ENCODE peak calls at places on chromosomes 5 and 9, in seven cellular contexts. L is HCT116, F is choroid plexus epithelial cell, Q is iPS DF 6.9, D is fibroblast of lung, I is HAP-1, O is cardiac muscle cell. G is an unnamed sample.

GRCh38 chr5:135437796-135438560 is 9.2 kb downstream of the DCANP1 start:
- DNase-seq in L (peak), F (peak), Q (no peak), D (peak), I (no peak), O (peak), G (peak)

GRCh38 chr5:119032653-119033052 is 38.2 kb upstream of the DMXL1 start:
- DNase-seq in L (no peak), F (no peak), Q (no peak), D (no peak), I (no peak), O (no peak), G (no peak)

GRCh38 chr5:56908942-56909293 is 478 bp upstream of the SETD9 start:
- DNase-seq in L (peak), F (no peak), Q (no peak), D (no peak), I (no peak), O (no peak), G (no peak)

GRCh38 chr9:14212116-14212515 is 101.8 kb downstream of the NFIB start:
- DNase-seq in L (no peak), F (peak), Q (no peak), D (peak), I (no peak), O (peak), G (no peak)

GRCh38 chr9:33458444-33458843 is 11.1 kb upstream of the AQP3 start:
- DNase-seq in L (peak), F (no peak), Q (no peak), D (peak), I (no peak), O (no peak), G (no peak)

GRCh38 chr9:14218253-14218652 is 95.7 kb downstream of the NFIB start:
- DNase-seq in L (no peak), F (no peak), Q (no peak), D (no peak), I (no peak), O (no peak), G (no peak)

GRCh38 chr5:64831996-64832395 is 63.3 kb downstream of the CWC27 start:
- DNase-seq in L (no peak), F (no peak), Q (no peak), D (no peak), I (no peak), O (no peak), G (no peak)

GRCh38 chr5:122434547-122434946 is 122.5 kb downstream of the SNCAIP start:
- DNase-seq in L (no peak), F (no peak), Q (no peak), D (no peak), I (no peak), O (no peak), G (no peak)

GRCh38 chr9:129979346-129979745 is 63.6 kb downstream of the FNBP1 start:
- DNase-seq in L (no peak), F (no peak), Q (no peak), D (no peak), I (no peak), O (peak), G (no peak)

GRCh38 chr5:2176581-2176980 is 293.9 kb upstream of the IRX4 start:
- DNase-seq in L (no peak), F (no peak), Q (no peak), D (no peak), I (no peak), O (no peak), G (no peak)

GRCh38 chr5:122902263-122902662 is 56.9 kb downstream of the SNX24 start:
- DNase-seq in L (no peak), F (no peak), Q (no peak), D (no peak), I (no peak), O (no peak), G (no peak)

GRCh38 chr5:177131711-177132503 is 1.7 kb upstream of the NSD1 start:
- DNase-seq in L (no peak), F (no peak), Q (no peak), D (no peak), I (peak), O (peak), G (no peak)

GRCh38 chr5:66617991-66618768 is 22.0 kb downstream of the MAST4 start:
- DNase-seq in L (no peak), F (no peak), Q (no peak), D (no peak), I (no peak), O (no peak), G (no peak)

GRCh38 chr9:133304158-133304470 is 29.1 kb upstream of the ABO start:
- DNase-seq in L (no peak), F (no peak), Q (no peak), D (no peak), I (no peak), O (no peak), G (no peak)

GRCh38 chr9:91676042-91676441 is 252.4 kb upstream of the NFIL3 start:
- DNase-seq in L (peak), F (no peak), Q (no peak), D (peak), I (peak), O (peak), G (no peak)

GRCh38 chr5:90949469-90950358 is 391.1 kb downstream of the ADGRV1 start:
- DNase-seq in L (no peak), F (no peak), Q (no peak), D (peak), I (no peak), O (no peak), G (no peak)

GRCh38 chr5:40507095-40507494 is 172.6 kb upstream of the PTGER4 start:
- DNase-seq in L (no peak), F (peak), Q (no peak), D (no peak), I (no peak), O (peak), G (no peak)

GRCh38 chr5:107672212-107673105 is 1.7 kb upstream of the EFNA5 start:
- DNase-seq in L (peak), F (peak), Q (peak), D (peak), I (peak), O (peak), G (peak)

GRCh38 chr5:173717959-173718358 is 101.5 kb upstream of the BOD1 start:
- DNase-seq in L (no peak), F (no peak), Q (no peak), D (no peak), I (no peak), O (no peak), G (no peak)

GRCh38 chr5:34717426-34718327 is 61.5 kb downstream of the RAI14 start:
- DNase-seq in L (no peak), F (peak), Q (peak), D (peak), I (no peak), O (peak), G (peak)

GRCh38 chr5:95956900-95957293 is 4.8 kb downstream of the ELL2 start:
- DNase-seq in L (no peak), F (no peak), Q (no peak), D (no peak), I (no peak), O (no peak), G (no peak)
- H3K4me3 ChIP-seq in L (no peak), F (no peak), Q (no peak), D (peak), I (no peak), O (no peak), G (no peak)

GRCh38 chr9:83971485-83971884 is 8.5 kb downstream of the HNRNPK start:
- DNase-seq in L (no peak), F (no peak), Q (no peak), D (no peak), I (no peak), O (no peak), G (no peak)
- H3K4me3 ChIP-seq in L (no peak), F (no peak), Q (no peak), D (no peak), I (no peak), O (no peak), G (no peak)

GRCh38 chr5:68289576-68289975 is 74.0 kb downstream of the PIK3R1 start:
- DNase-seq in L (no peak), F (no peak), Q (no peak), D (no peak), I (no peak), O (no peak), G (no peak)

GRCh38 chr5:68292316-68292715 is 76.8 kb downstream of the PIK3R1 start:
- DNase-seq in L (no peak), F (peak), Q (no peak), D (peak), I (no peak), O (no peak), G (no peak)

GRCh38 chr5:68288756-68289134 is 73.2 kb downstream of the PIK3R1 start:
- DNase-seq in L (no peak), F (no peak), Q (no peak), D (no peak), I (no peak), O (no peak), G (no peak)

GRCh38 chr5:68287976-68288755 is 72.6 kb downstream of the PIK3R1 start:
- DNase-seq in L (no peak), F (peak), Q (no peak), D (peak), I (no peak), O (peak), G (no peak)

DNA sequence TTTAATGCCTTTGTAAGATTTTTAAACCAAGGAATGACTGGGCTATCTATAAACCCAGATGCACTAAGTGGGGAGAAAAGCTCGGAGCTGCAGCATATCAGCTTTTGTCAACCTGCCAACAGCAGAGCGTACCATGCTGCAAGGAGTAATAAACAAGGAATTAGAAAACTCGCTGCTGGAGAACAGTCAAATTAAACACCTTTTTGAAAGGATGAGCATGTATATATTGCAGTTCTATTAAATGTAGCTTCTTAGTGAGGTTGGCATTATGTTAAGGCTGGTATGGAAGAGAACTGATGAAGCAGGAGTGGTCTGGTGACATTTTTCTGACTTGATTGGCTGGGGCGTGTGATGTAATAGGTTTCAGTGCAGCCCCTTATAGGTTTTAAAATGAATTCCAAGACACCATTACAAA is 74.7 kb downstream of the PIK3R1 start:
- DNase-seq in L (no peak), F (peak), Q (no peak), D (peak), I (no peak), O (peak), G (no peak)
- H3K4me3 ChIP-seq in L (no peak), F (no peak), Q (no peak), D (no peak), I (no peak), O (peak), G (no peak)

GRCh38 chr9:34995288-34996060 is 5.9 kb downstream of the DNAJB5 start:
- DNase-seq in L (no peak), F (peak), Q (no peak), D (peak), I (no peak), O (peak), G (no peak)
- H3K4me3 ChIP-seq in L (no peak), F (no peak), Q (no peak), D (no peak), I (no peak), O (no peak), G (no peak)

DNA sequence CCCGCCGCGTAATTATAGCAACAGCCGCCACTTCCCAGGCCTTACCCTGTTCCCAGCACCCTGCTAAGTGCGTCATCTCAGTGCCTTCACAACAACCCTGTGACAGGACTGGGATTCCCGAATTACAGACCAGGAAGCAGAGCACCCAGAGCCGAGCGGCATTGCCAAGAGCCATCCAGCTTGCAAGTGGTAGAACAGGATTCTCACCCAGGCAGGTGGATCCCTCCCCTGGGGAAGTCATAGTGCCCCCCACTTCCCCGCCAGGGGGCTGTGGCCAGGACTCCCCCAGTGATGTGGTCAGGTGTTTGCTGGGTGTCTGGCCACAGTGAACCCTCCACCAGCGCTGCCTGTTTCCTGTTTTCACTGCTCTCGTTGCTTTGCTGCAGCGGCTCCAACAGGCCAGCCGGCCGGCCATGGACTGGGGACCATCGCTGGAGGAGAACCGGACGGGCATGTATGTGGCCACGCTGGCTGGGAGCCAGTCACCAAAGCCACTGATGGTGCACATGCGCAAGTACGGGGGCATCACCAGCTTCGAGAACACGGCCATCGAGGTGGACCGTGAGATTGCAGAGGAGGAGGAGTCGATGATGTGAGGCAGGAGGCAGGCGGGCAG is 19.3 kb downstream of the SLC6A7 start:
- DNase-seq in L (no peak), F (peak), Q (no peak), D (peak), I (no peak), O (peak), G (no peak)
- H3K4me3 ChIP-seq in L (no peak), F (no peak), Q (no peak), D (no peak), I (no peak), O (no peak), G (no peak)

GRCh38 chr9:9961934-9962333 is 650.9 kb downstream of the PTPRD start:
- DNase-seq in L (no peak), F (no peak), Q (no peak), D (no peak), I (no peak), O (no peak), G (no peak)
- H3K4me3 ChIP-seq in L (no peak), F (no peak), Q (no peak), D (no peak), I (no peak), O (no peak), G (no peak)

GRCh38 chr5:142434322-142434612 is 109.4 kb upstream of the SPRY4 start:
- DNase-seq in L (no peak), F (no peak), Q (no peak), D (no peak), I (no peak), O (no peak), G (no peak)
- H3K4me3 ChIP-seq in L (no peak), F (no peak), Q (no peak), D (no peak), I (no peak), O (no peak), G (no peak)

DNA sequence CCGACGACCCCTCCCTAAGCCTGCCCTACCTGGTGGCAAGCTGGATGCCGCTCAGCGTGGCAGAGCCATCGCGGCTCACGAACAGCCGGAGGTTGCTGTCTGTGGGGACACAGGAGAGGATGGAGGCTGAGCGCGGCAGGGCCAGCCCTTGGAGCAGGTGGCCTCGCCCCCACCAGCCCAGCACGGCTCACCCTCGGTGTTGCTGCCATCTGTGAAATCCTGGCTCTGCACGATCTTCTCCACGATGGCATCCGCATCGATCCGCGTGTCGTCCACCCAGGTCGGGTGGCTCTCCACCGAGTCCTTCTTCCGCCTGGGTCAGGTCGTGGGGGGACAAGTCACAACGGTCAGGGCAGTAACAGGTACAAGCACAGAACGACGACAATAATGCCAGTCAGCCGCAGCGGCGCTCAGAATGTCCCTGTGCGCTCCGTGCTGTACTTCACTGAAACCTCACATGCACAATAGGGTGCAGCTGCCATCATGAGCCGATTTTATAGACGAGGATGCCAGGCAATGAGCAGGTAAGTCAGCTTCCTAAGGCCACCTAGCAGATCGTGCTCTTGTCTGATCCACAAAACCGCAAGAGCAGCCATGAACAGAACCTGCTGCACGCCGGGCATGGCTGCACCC is 7.0 kb upstream of the DPM2 start:
- DNase-seq in L (no peak), F (no peak), Q (no peak), D (no peak), I (no peak), O (no peak), G (no peak)
- H3K4me3 ChIP-seq in L (no peak), F (no peak), Q (no peak), D (no peak), I (no peak), O (no peak), G (no peak)